ENCODE peak calls at places on chromosomes 7 and 10, in nine cellular contexts. T is foreskin fibroblast, M is progenitor cell of endocrine pancreas, E is mesothelial cell of epicardium, S is AG10803, K is GM13977, A is esophagus muscularis mucosa, N is HFFc6, Y is cardiac muscle cell. P is an unnamed sample.

GRCh38 chr7:54831046-54831643 is 72.1 kb upstream of the SEC61G start:
- DNase-seq in T (no peak), M (no peak), E (no peak), S (no peak), K (no peak), A (no peak), N (no peak), Y (no peak), P (no peak)

GRCh38 chr7:70520604-70521003 is 611.3 kb upstream of the GALNT17 start:
- DNase-seq in T (no peak), M (no peak), E (no peak), S (peak), K (no peak), A (no peak), N (no peak), Y (no peak), P (no peak)

GRCh38 chr7:73351447-73352167 is 23.6 kb downstream of the FKBP6 start:
- DNase-seq in T (no peak), M (no peak), E (no peak), S (no peak), K (no peak), A (no peak), N (no peak), Y (peak), P (no peak)

GRCh38 chr10:4733150-4733842 is 92.7 kb upstream of the AKR1E2 start:
- DNase-seq in T (no peak), M (no peak), E (no peak), S (no peak), K (no peak), A (no peak), N (no peak), Y (no peak), P (no peak)

GRCh38 chr10:103781329-103782061 is 73.9 kb downstream of the SH3PXD2A start:
- DNase-seq in T (peak), M (no peak), E (no peak), S (peak), K (no peak), A (no peak), N (peak), Y (no peak), P (no peak)

GRCh38 chr10:11011966-11012365 is 5.7 kb upstream of the CELF2 start:
- DNase-seq in T (no peak), M (no peak), E (no peak), S (no peak), K (no peak), A (no peak), N (no peak), Y (no peak), P (no peak)

GRCh38 chr7:28411876-28412662 is at the start of gene CREB5:
- DNase-seq in T (no peak), M (no peak), E (no peak), S (no peak), K (peak), A (no peak), N (no peak), Y (peak), P (peak)

GRCh38 chr10:43354879-43355380 is 16.5 kb upstream of the FXYD4 start:
- DNase-seq in T (no peak), M (no peak), E (no peak), S (no peak), K (no peak), A (no peak), N (no peak), Y (no peak), P (no peak)

GRCh38 chr10:125023269-125023668 is 81.3 kb downstream of the ZRANB1 start:
- DNase-seq in T (no peak), M (no peak), E (no peak), S (no peak), K (no peak), A (no peak), N (no peak), Y (no peak), P (no peak)

GRCh38 chr10:54800677-54801480 is at the start of gene PCDH15:
- DNase-seq in T (no peak), M (no peak), E (peak), S (no peak), K (peak), A (no peak), N (no peak), Y (peak), P (no peak)

GRCh38 chr7:106620681-106621080 is 40.3 kb downstream of the CCDC71L start:
- DNase-seq in T (no peak), M (no peak), E (no peak), S (no peak), K (no peak), A (no peak), N (no peak), Y (no peak), P (no peak)

GRCh38 chr7:27179503-27180430 is 5.3 kb downstream of the HOXA11 start:
- DNase-seq in T (peak), M (peak), E (peak), S (peak), K (peak), A (no peak), N (peak), Y (peak), P (peak)

GRCh38 chr7:151451626-151452025 is 11.7 kb upstream of the CRYGN start:
- DNase-seq in T (no peak), M (no peak), E (no peak), S (no peak), K (no peak), A (no peak), N (no peak), Y (no peak), P (no peak)

GRCh38 chr7:146701166-146701565 is 584.6 kb downstream of the CNTNAP2 start:
- DNase-seq in T (no peak), M (no peak), E (no peak), S (no peak), K (no peak), A (no peak), N (no peak), Y (no peak), P (no peak)

GRCh38 chr10:338176-339037 is 203.2 kb downstream of the ZMYND11 start:
- DNase-seq in T (no peak), M (no peak), E (no peak), S (peak), K (no peak), A (no peak), N (no peak), Y (no peak), P (no peak)

GRCh38 chr7:55526770-55527169 is 45.5 kb downstream of the VOPP1 start:
- DNase-seq in T (no peak), M (no peak), E (no peak), S (no peak), K (no peak), A (no peak), N (no peak), Y (peak), P (peak)

GRCh38 chr7:156781972-156782371 is 111.0 kb downstream of the LMBR1 start:
- DNase-seq in T (no peak), M (no peak), E (no peak), S (no peak), K (no peak), A (no peak), N (no peak), Y (no peak), P (no peak)

GRCh38 chr10:75399461-75400162 is 2.0 kb downstream of the ZNF503 start:
- DNase-seq in T (peak), M (peak), E (peak), S (peak), K (peak), A (no peak), N (peak), Y (peak), P (peak)

GRCh38 chr10:670038-670437 is 19.4 kb downstream of the DIP2C start:
- DNase-seq in T (no peak), M (no peak), E (no peak), S (no peak), K (no peak), A (no peak), N (no peak), Y (no peak), P (no peak)

GRCh38 chr10:91684841-91685240 is 52.0 kb upstream of the PPP1R3C start:
- DNase-seq in T (no peak), M (no peak), E (no peak), S (no peak), K (no peak), A (peak), N (no peak), Y (no peak), P (no peak)

GRCh38 chr7:15314922-15315321 is 246.9 kb downstream of the AGMO start:
- DNase-seq in T (no peak), M (no peak), E (no peak), S (no peak), K (no peak), A (no peak), N (no peak), Y (no peak), P (no peak)

GRCh38 chr7:116864084-116864483 is 1.7 kb downstream of the CAPZA2 start:
- DNase-seq in T (no peak), M (no peak), E (no peak), S (no peak), K (no peak), A (no peak), N (no peak), Y (peak), P (no peak)

GRCh38 chr7:120991570-120991969 is 3.1 kb downstream of the CPED1 start:
- DNase-seq in T (peak), M (no peak), E (no peak), S (peak), K (no peak), A (no peak), N (peak), Y (no peak), P (no peak)

GRCh38 chr10:79162861-79163662 is 94.3 kb downstream of the ZMIZ1 start:
- DNase-seq in T (no peak), M (no peak), E (no peak), S (peak), K (no peak), A (no peak), N (peak), Y (no peak), P (no peak)

GRCh38 chr7:46468753-46469356 is 547.8 kb upstream of the IGFBP3 start:
- DNase-seq in T (no peak), M (no peak), E (no peak), S (peak), K (no peak), A (no peak), N (peak), Y (peak), P (no peak)

GRCh38 chr10:132834311-132834761 is 48.4 kb upstream of the NKX6-2 start:
- DNase-seq in T (no peak), M (no peak), E (no peak), S (no peak), K (no peak), A (no peak), N (no peak), Y (no peak), P (no peak)

GRCh38 chr7:6272481-6273323 is at the start of gene CYTH3:
- DNase-seq in T (peak), M (peak), E (peak), S (peak), K (peak), A (no peak), N (peak), Y (peak), P (peak)

GRCh38 chr7:70571986-70572385 is 560.0 kb upstream of the GALNT17 start:
- DNase-seq in T (no peak), M (no peak), E (no peak), S (no peak), K (no peak), A (no peak), N (no peak), Y (no peak), P (no peak)

GRCh38 chr10:71126432-71126831 is 85.9 kb upstream of the UNC5B start:
- DNase-seq in T (no peak), M (no peak), E (no peak), S (no peak), K (no peak), A (no peak), N (no peak), Y (no peak), P (peak)

GRCh38 chr10:43408710-43409384 is at the start of gene HNRNPF:
- DNase-seq in T (peak), M (peak), E (peak), S (peak), K (peak), A (peak), N (peak), Y (peak), P (peak)

GRCh38 chr10:103842605-103843004 is 12.8 kb downstream of the SH3PXD2A start:
- DNase-seq in T (no peak), M (no peak), E (no peak), S (no peak), K (no peak), A (no peak), N (no peak), Y (no peak), P (no peak)

GRCh38 chr7:20199015-20199737 is 18.0 kb downstream of the MACC1 start:
- DNase-seq in T (peak), M (no peak), E (no peak), S (peak), K (peak), A (no peak), N (peak), Y (peak), P (peak)

GRCh38 chr10:30894221-30894620 is 137.4 kb downstream of the ZNF438 start:
- DNase-seq in T (no peak), M (no peak), E (no peak), S (no peak), K (no peak), A (no peak), N (no peak), Y (no peak), P (no peak)

GRCh38 chr7:112347088-112347487 is 103.2 kb upstream of the IFRD1 start:
- DNase-seq in T (no peak), M (no peak), E (no peak), S (no peak), K (no peak), A (no peak), N (no peak), Y (no peak), P (no peak)

GRCh38 chr7:22541789-22542188 is 41.8 kb upstream of the STEAP1B start:
- DNase-seq in T (no peak), M (no peak), E (no peak), S (no peak), K (no peak), A (peak), N (no peak), Y (no peak), P (no peak)
- TF ChIP-seq CTCF in T (no peak), M (no peak), E (no peak), S (no peak), K (no peak), A (no peak), N (no peak), Y (no peak), P (no peak)

DNA sequence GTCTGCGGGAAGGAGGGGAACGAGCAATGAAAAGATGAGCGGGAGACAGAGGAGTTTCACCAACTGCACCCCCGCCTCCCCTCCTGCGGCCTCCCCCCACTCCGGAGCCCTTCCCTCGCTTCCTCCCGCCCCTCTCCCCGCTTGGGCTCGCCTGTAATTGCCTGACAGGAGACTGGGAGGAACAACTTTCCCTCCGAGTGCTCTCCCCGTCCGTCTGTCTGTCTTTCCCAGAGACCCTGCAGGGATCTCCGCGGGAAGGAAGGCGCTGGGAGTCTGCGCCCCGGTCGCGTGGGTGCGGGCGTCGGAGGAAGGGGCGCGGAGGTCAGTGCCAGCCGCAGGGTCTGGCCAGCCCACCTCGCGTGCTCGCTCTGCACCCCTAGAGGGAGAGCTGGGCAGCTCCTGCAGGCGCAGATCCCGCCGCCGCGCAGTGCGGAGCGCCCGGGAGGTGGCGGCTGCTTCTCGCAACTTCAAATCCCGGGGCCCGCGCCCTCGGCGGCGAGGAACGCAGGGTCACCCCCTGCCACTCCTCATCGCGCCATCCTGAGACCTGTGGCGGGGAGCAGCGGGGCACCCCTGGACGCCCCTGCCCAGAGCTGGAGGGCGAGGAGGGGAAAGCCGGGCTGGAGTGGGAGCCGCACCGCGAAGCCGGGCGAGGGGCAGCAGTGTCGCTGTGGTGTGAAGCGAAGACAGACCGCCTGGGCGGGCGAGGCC is 527 bp upstream of the NRP1 start:
- DNase-seq in T (peak), M (peak), E (peak), S (peak), K (peak), A (no peak), N (peak), Y (peak), P (peak)
- TF ChIP-seq CTCF in T (peak), M (peak), E (peak), S (peak), K (no peak), A (peak), N (peak), Y (peak), P (no peak)

GRCh38 chr10:52221937-52222336 is 92.1 kb upstream of the DKK1 start:
- DNase-seq in T (no peak), M (no peak), E (no peak), S (no peak), K (no peak), A (no peak), N (no peak), Y (no peak), P (no peak)
- TF ChIP-seq CTCF in T (no peak), M (no peak), E (no peak), S (no peak), K (no peak), A (no peak), N (no peak), Y (no peak), P (no peak)

DNA sequence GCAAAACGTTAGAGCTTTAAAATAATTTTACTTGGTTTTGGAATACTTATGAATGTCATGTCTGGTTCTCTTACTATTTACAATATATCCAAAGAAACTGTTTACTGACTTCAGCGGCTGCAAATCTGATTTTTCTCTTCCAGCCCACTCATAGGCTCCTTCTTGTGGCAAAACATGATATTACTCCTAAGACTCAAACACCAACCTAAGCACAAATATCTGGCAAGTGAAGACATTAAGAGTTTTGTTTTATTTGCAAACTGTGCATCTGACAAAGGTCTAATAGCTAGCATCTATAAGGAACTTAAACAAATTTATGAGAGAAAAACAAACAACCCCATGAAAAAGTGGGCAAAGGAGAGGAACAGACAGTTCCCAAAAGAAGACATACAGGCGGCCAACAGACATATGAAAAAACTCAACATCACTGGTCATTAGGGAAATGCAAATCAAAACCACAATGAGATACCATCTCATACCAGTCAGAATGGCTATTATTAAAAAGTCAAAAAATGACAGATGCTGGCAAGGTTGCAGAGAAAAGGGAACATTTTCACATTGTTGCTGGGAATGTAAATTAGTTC is 20.3 kb upstream of the GJC3 start:
- DNase-seq in T (no peak), M (no peak), E (no peak), S (peak), K (no peak), A (no peak), N (peak), Y (no peak), P (no peak)
- TF ChIP-seq CTCF in T (peak), M (no peak), E (no peak), S (peak), K (no peak), A (no peak), N (peak), Y (peak), P (peak)

GRCh38 chr7:22331704-22332103 is 25.2 kb downstream of the RAPGEF5 start:
- DNase-seq in T (no peak), M (no peak), E (no peak), S (peak), K (no peak), A (no peak), N (no peak), Y (no peak), P (no peak)
- TF ChIP-seq CTCF in T (no peak), M (no peak), E (no peak), S (no peak), K (no peak), A (no peak), N (no peak), Y (no peak), P (no peak)

GRCh38 chr7:115217373-115217772 is 295.5 kb downstream of the MDFIC start:
- DNase-seq in T (no peak), M (no peak), E (no peak), S (no peak), K (peak), A (no peak), N (no peak), Y (no peak), P (peak)
- TF ChIP-seq CTCF in T (no peak), M (no peak), E (no peak), S (peak), K (peak), A (peak), N (peak), Y (peak), P (no peak)

P was measured in GM20000.